ENCODE peak calls at places on chromosome 7, in eight cellular contexts. M is ELR, N is LoVo, E is left ventricle myocardium inferior, Q is heart right ventricle, Y is NCI-H69, T is lower leg skin, B is NCI-H1417. L is an unnamed sample.

GRCh38 chr7:153012203-153012602 is 252.7 kb downstream of the ACTR3B start:
- DNase-seq in M (no peak), N (no peak), E (no peak), Q (no peak), Y (no peak), T (peak), B (no peak), L (no peak)

GRCh38 chr7:124152859-124153692 is 120.2 kb upstream of the TMEM229A start:
- DNase-seq in M (peak), N (peak), E (no peak), Q (no peak), Y (peak), T (no peak), B (peak), L (peak)

GRCh38 chr7:34596887-34597286 is 61.1 kb upstream of the NPSR1 start:
- DNase-seq in M (peak), N (no peak), E (no peak), Q (no peak), Y (peak), T (no peak), B (no peak), L (peak)

GRCh38 chr7:84112771-84113170 is 81.8 kb downstream of the SEMA3A start:
- DNase-seq in M (no peak), N (no peak), E (no peak), Q (no peak), Y (peak), T (no peak), B (no peak), L (no peak)

GRCh38 chr7:87342231-87342630 is 3.2 kb upstream of the CROT start:
- DNase-seq in M (peak), N (no peak), E (no peak), Q (no peak), Y (no peak), T (no peak), B (no peak), L (no peak)

GRCh38 chr7:106283831-106284515 is 810 bp downstream of the NAMPT start:
- DNase-seq in M (peak), N (peak), E (peak), Q (peak), Y (peak), T (peak), B (peak), L (peak)

GRCh38 chr7:79876769-79877362 is 257.8 kb upstream of the GNAI1 start:
- DNase-seq in M (peak), N (no peak), E (no peak), Q (no peak), Y (no peak), T (no peak), B (no peak), L (no peak)

GRCh38 chr7:2651336-2651735 is 19.6 kb downstream of the TTYH3 start:
- DNase-seq in M (no peak), N (no peak), E (no peak), Q (no peak), Y (peak), T (no peak), B (no peak), L (peak)

GRCh38 chr7:112150823-112151641 is 55.2 kb downstream of the DOCK4 start:
- DNase-seq in M (peak), N (no peak), E (no peak), Q (no peak), Y (peak), T (no peak), B (peak), L (peak)

GRCh38 chr7:2100278-2101205 is 132.2 kb downstream of the MAD1L1 start:
- DNase-seq in M (no peak), N (no peak), E (no peak), Q (no peak), Y (peak), T (no peak), B (peak), L (no peak)

GRCh38 chr7:143299840-143300239 is 11.7 kb downstream of the CASP2 start:
- DNase-seq in M (peak), N (peak), E (no peak), Q (peak), Y (peak), T (no peak), B (no peak), L (peak)

GRCh38 chr7:979886-980571 is 3.0 kb upstream of the CYP2W1 start:
- DNase-seq in M (no peak), N (no peak), E (no peak), Q (no peak), Y (peak), T (no peak), B (no peak), L (peak)

GRCh38 chr7:7563269-7563668 is 3.4 kb upstream of the MIOS start:
- DNase-seq in M (no peak), N (no peak), E (no peak), Q (no peak), Y (no peak), T (no peak), B (no peak), L (no peak)

GRCh38 chr7:133355325-133355708 is 102.4 kb downstream of the EXOC4 start:
- DNase-seq in M (peak), N (no peak), E (no peak), Q (no peak), Y (no peak), T (no peak), B (no peak), L (no peak)

GRCh38 chr7:95549818-95550529 is 46.3 kb downstream of the PDK4 start:
- DNase-seq in M (peak), N (peak), E (peak), Q (peak), Y (peak), T (peak), B (peak), L (peak)